ENCODE peak calls at places on chromosomes 7 and 10, in eight cellular contexts. M is fibroblast of lung, W is heart left ventricle, G is tibial artery, Y is pancreas, A is transverse colon, K is endodermal cell, P is lower leg skin. S is an unnamed sample.

GRCh38 chr7:1248459-1249131 is 15.9 kb downstream of the UNCX start:
- DNase-seq in W (peak), M (no peak), Y (no peak), P (no peak), A (no peak), K (peak), G (no peak), S (no peak)

GRCh38 chr7:158043461-158044155 is 544.0 kb downstream of the PTPRN2 start:
- DNase-seq in W (no peak), A (no peak), P (peak), M (no peak), G (peak), Y (peak), K (no peak), S (no peak)

GRCh38 chr7:102983602-102984001 is 70.8 kb downstream of the LRRC17 start:
- DNase-seq in A (no peak), W (no peak), K (no peak), Y (no peak), M (no peak), P (no peak), G (no peak), S (no peak)

GRCh38 chr7:86653919-86654659 is 10.4 kb downstream of the GRM3 start:
- DNase-seq in W (no peak), Y (peak), M (no peak), P (no peak), A (no peak), G (no peak), K (peak), S (no peak)

GRCh38 chr10:108453166-108453565 is 1288.7 kb upstream of the SORCS1 start:
- DNase-seq in Y (no peak), A (no peak), W (no peak), P (no peak), K (no peak), M (no peak), G (no peak), S (no peak)

GRCh38 chr7:106128846-106129245 is 16.7 kb upstream of the SYPL1 start:
- DNase-seq in M (no peak), A (no peak), K (no peak), P (no peak), W (no peak), G (no peak), Y (no peak), S (no peak)

GRCh38 chr7:127884066-127884559 is 147.1 kb downstream of the LRRC4 start:
- DNase-seq in Y (no peak), K (no peak), P (no peak), M (no peak), A (no peak), G (peak), W (no peak), S (no peak)

GRCh38 chr7:139358541-139359365 is 941 bp upstream of the LUC7L2 start:
- DNase-seq in Y (no peak), G (no peak), W (no peak), A (peak), M (peak), P (peak), K (no peak), S (peak)

GRCh38 chr10:111072232-111072631 is 4.6 kb upstream of the ADRA2A start:
- DNase-seq in M (no peak), K (no peak), A (no peak), G (no peak), W (no peak), P (no peak), Y (no peak), S (no peak)

GRCh38 chr7:92633211-92633906 is 43.2 kb upstream of the FAM133B start:
- DNase-seq in M (peak), W (no peak), P (no peak), Y (peak), A (no peak), K (no peak), G (peak), S (peak)

DNA sequence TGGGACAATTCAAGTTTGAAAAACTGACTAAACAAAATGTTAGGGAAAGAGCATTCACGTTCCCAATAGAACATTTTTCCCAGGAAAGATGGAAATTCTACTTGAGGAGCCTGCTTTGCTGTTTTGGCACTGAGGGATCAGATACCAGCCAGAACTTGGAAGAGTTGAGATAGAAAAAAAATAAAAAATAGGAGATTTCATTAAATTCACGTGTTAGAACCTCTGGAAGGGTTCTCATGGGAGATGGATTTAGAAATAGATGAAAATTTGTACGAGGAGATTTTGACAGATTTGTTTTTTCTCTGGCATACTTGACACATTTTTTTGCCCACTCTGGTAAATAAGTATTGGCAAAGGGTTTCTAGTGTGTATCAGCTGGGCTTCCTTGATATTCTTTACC is 63.7 kb downstream of the CELF2 start:
- DNase-seq in A (no peak), M (no peak), P (no peak), K (no peak), W (no peak), Y (no peak), G (no peak), S (no peak)
- H3K4me3 ChIP-seq in A (no peak), M (no peak), P (no peak), K (no peak), W (no peak), Y (no peak), G (no peak), S (no peak)

DNA sequence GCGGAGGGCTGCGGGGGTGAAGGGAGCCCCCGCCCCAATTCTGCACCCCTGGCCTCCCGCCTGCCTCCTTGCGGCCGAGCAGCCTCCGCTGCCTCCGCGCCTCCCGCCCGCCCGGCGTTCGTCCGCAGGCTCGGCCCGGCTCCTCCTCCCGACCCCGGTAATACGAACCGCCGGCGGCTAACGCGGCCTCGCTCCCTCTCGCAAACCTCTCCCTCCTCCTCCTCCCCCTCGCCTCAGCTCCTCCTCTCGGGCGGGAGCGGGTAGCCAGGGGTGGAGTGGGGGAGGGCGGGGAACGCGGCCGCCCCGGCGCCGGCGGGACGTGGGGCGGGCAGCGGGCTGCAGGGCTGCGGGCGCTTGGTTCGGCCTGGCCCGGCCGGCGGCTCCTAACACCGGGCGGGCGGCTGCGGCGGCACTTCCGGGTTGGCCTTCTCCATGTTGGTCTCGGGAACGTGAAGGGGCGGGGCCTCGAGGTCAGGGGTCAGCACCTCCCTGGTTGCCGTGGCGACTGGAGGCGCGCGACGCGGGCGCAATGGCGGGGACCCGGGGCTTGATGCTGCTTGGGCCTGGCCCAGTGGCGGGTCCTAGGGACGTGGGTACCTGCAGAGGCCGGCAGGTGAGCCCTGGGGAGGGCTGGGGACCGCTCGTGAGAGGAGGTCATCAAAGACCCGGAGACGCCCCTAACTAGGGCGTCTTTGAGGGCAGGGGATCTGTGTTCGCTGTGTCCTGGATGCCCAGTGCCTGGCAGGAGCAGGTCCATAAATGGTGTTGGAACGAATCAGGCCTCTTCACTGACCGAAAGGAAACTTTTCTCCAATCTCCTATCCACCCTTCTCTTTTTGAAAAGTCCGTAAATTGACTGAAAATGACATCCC is at the start of gene RAB11FIP2:
- DNase-seq in W (peak), M (peak), A (peak), Y (peak), K (peak), G (peak), P (peak), S (peak)
- TF ChIP-seq CTCF in W (peak), M (peak), A (no peak), Y (no peak), K (peak), G (no peak), P (no peak), S (no peak)

DNA sequence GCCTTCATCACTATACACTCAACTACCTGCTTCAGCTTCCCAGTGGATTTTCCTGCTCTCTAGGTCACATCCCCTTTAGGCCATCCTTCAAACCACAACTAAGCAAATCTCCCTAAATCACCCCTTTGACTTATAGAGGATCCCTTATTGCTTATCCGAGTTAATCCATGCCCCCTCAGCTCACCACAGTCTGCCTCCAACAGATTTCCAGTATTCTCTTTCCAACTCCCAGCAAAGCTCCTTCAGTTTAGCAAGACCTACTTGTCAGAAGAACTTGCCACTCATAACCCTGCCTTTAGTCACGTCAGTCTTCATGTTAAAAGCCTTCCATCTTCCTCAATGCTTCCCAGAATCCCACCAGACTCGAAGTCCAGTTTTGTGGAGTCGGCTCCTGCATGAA is 38.6 kb downstream of the RAPGEF5 start:
- DNase-seq in G (no peak), A (no peak), W (no peak), K (no peak), P (no peak), Y (no peak), M (no peak), S (no peak)
- H3K4me3 ChIP-seq in G (no peak), A (no peak), W (no peak), K (no peak), P (no peak), Y (no peak), M (no peak), S (no peak)

GRCh38 chr10:9992656-9993055 is 1025.0 kb upstream of the CELF2 start:
- DNase-seq in P (no peak), W (peak), G (no peak), A (no peak), M (peak), K (peak), Y (no peak), S (peak)
- TF ChIP-seq CTCF in P (no peak), W (no peak), G (no peak), A (no peak), M (no peak), K (peak), Y (no peak), S (peak)